ENCODE peak calls at places on chromosomes 11 and 22, in five cellular contexts. P, T, G, V and C are unnamed samples.

GRCh38 chr22:29625090-29625825 is 21.8 kb downstream of the NF2 start:
- DNase-seq in P (peak), T (peak), G (peak), V (peak), C (no peak)

GRCh38 chr11:35105319-35106063 is 33.5 kb upstream of the CD44 start:
- DNase-seq in P (no peak), T (no peak), G (no peak), V (no peak), C (no peak)

GRCh38 chr22:33095661-33096060 is 37.5 kb upstream of the SYN3 start:
- DNase-seq in P (no peak), T (no peak), G (no peak), V (no peak), C (no peak)

GRCh38 chr22:37996515-37997246 is 12.3 kb upstream of the SOX10 start:
- DNase-seq in P (no peak), T (no peak), G (no peak), V (peak), C (no peak)

GRCh38 chr22:35301370-35301874 is 1.7 kb downstream of the TOM1 start:
- DNase-seq in P (peak), T (peak), G (peak), V (no peak), C (no peak)

GRCh38 chr11:57471496-57471895 is 11.2 kb downstream of the RTN4RL2 start:
- DNase-seq in P (no peak), T (peak), G (no peak), V (no peak), C (no peak)

GRCh38 chr11:12606597-12606996 is 67.6 kb upstream of the TEAD1 start:
- DNase-seq in P (peak), T (no peak), G (peak), V (no peak), C (no peak)

GRCh38 chr11:107482234-107482633 is 24.6 kb upstream of the CWF19L2 start:
- DNase-seq in P (no peak), T (no peak), G (no peak), V (no peak), C (no peak)

GRCh38 chr11:3840289-3840869 is 380 bp downstream of the RHOG start:
- DNase-seq in P (no peak), T (no peak), G (peak), V (no peak), C (no peak)

GRCh38 chr11:116065986-116066385 is 561.8 kb upstream of the CADM1 start:
- DNase-seq in P (no peak), T (no peak), G (no peak), V (no peak), C (no peak)

GRCh38 chr22:40671796-40672360 is 7.4 kb upstream of the MCHR1 start:
- DNase-seq in P (no peak), T (no peak), G (no peak), V (no peak), C (no peak)

GRCh38 chr11:124644426-124645280 is 22.0 kb downstream of the TBRG1 start:
- DNase-seq in P (peak), T (peak), G (peak), V (peak), C (peak)

GRCh38 chr11:19774329-19774728 is 61.7 kb downstream of the NAV2 start:
- DNase-seq in P (no peak), T (no peak), G (no peak), V (no peak), C (no peak)

GRCh38 chr11:73151371-73151870 is 9.3 kb upstream of the FCHSD2 start:
- DNase-seq in P (no peak), T (no peak), G (no peak), V (no peak), C (no peak)

GRCh38 chr11:103395612-103396011 is 286.4 kb downstream of the DYNC2H1 start:
- DNase-seq in P (peak), T (no peak), G (peak), V (no peak), C (no peak)

GRCh38 chr11:84566681-84567080 is 1060.5 kb downstream of the DLG2 start:
- DNase-seq in P (no peak), T (no peak), G (no peak), V (no peak), C (no peak)

GRCh38 chr11:65553301-65554001 is 4.7 kb downstream of the LTBP3 start:
- DNase-seq in P (no peak), T (no peak), G (no peak), V (peak), C (no peak)

GRCh38 chr11:101466352-101466751 is 117.5 kb downstream of the TRPC6 start:
- DNase-seq in P (no peak), T (peak), G (peak), V (no peak), C (no peak)

GRCh38 chr22:39153220-39153860 is 860 bp upstream of the CBX7 start:
- DNase-seq in P (no peak), T (no peak), G (peak), V (no peak), C (no peak)

GRCh38 chr11:64251986-64252837 is 882 bp downstream of the PLCB3 start:
- DNase-seq in P (peak), T (peak), G (peak), V (no peak), C (no peak)

GRCh38 chr11:62689421-62690183 is at the start of gene LRRN4CL:
- DNase-seq in P (peak), T (peak), G (peak), V (no peak), C (no peak)

GRCh38 chr22:39184586-39185577 is 32.4 kb upstream of the CBX7 start:
- DNase-seq in P (no peak), T (no peak), G (no peak), V (no peak), C (no peak)

GRCh38 chr11:29616611-29617010 is 400.2 kb downstream of the KCNA4 start:
- DNase-seq in P (peak), T (no peak), G (no peak), V (no peak), C (no peak)

GRCh38 chr22:20305894-20306645 is 13.8 kb downstream of the DGCR6L start:
- DNase-seq in P (no peak), T (no peak), G (no peak), V (no peak), C (no peak)

GRCh38 chr11:68324241-68324640 is 11.8 kb downstream of the LRP5 start:
- DNase-seq in P (no peak), T (no peak), G (no peak), V (no peak), C (no peak)

GRCh38 chr11:83816572-83817187 is 530.5 kb upstream of the CCDC90B start:
- DNase-seq in P (peak), T (no peak), G (peak), V (peak), C (no peak)